ENCODE peak calls at places on chromosomes 6 and 20, in ten cellular contexts. One of them, this sample, is unnamed.

GRCh38 chr6:43972915-43973304 is 154.3 kb downstream of the MRPL14 start:
- DNase-seq in uterus: peak
- DNase-seq in hepatocyte: peak
- DNase-seq in fibroblast of the aortic adventitia: peak
- DNase-seq in transverse colon: peak
- DNase-seq in SK-N-SH: no peak
- DNase-seq in ovary: peak
- DNase-seq in foreskin fibroblast: peak
- DNase-seq in DND-41: no peak
- DNase-seq in lower leg skin: peak
- DNase-seq in this sample: peak

GRCh38 chr6:72321741-72322140 is 300.1 kb upstream of the KCNQ5 start:
- DNase-seq in uterus: no peak
- DNase-seq in hepatocyte: no peak
- DNase-seq in fibroblast of the aortic adventitia: peak
- DNase-seq in transverse colon: no peak
- DNase-seq in SK-N-SH: no peak
- DNase-seq in ovary: no peak
- DNase-seq in foreskin fibroblast: peak
- DNase-seq in DND-41: no peak
- DNase-seq in lower leg skin: no peak
- DNase-seq in this sample: peak

GRCh38 chr6:4371207-4371921 is 236.0 kb upstream of the ECI2 start:
- DNase-seq in uterus: no peak
- DNase-seq in hepatocyte: no peak
- DNase-seq in fibroblast of the aortic adventitia: peak
- DNase-seq in transverse colon: no peak
- DNase-seq in SK-N-SH: no peak
- DNase-seq in ovary: no peak
- DNase-seq in foreskin fibroblast: peak
- DNase-seq in DND-41: no peak
- DNase-seq in lower leg skin: no peak
- DNase-seq in this sample: peak

GRCh38 chr6:131065112-131065823 is 2.2 kb upstream of the EPB41L2 start:
- DNase-seq in uterus: no peak
- DNase-seq in hepatocyte: peak
- DNase-seq in fibroblast of the aortic adventitia: peak
- DNase-seq in transverse colon: peak
- DNase-seq in SK-N-SH: no peak
- DNase-seq in ovary: no peak
- DNase-seq in foreskin fibroblast: no peak
- DNase-seq in DND-41: no peak
- DNase-seq in lower leg skin: no peak
- DNase-seq in this sample: no peak

GRCh38 chr6:21479140-21479539 is 114.4 kb upstream of the SOX4 start:
- DNase-seq in uterus: peak
- DNase-seq in hepatocyte: no peak
- DNase-seq in fibroblast of the aortic adventitia: peak
- DNase-seq in transverse colon: no peak
- DNase-seq in SK-N-SH: peak
- DNase-seq in ovary: peak
- DNase-seq in foreskin fibroblast: peak
- DNase-seq in DND-41: no peak
- DNase-seq in lower leg skin: no peak
- DNase-seq in this sample: no peak

GRCh38 chr6:82144852-82145332 is 102.7 kb downstream of the IBTK start:
- DNase-seq in uterus: peak
- DNase-seq in hepatocyte: peak
- DNase-seq in fibroblast of the aortic adventitia: peak
- DNase-seq in transverse colon: peak
- DNase-seq in SK-N-SH: peak
- DNase-seq in ovary: peak
- DNase-seq in foreskin fibroblast: peak
- DNase-seq in DND-41: no peak
- DNase-seq in lower leg skin: no peak
- DNase-seq in this sample: peak

GRCh38 chr6:99589290-99589672 is 17.4 kb upstream of the PRDM13 start:
- DNase-seq in uterus: no peak
- DNase-seq in hepatocyte: no peak
- DNase-seq in fibroblast of the aortic adventitia: no peak
- DNase-seq in transverse colon: no peak
- DNase-seq in SK-N-SH: peak
- DNase-seq in ovary: no peak
- DNase-seq in foreskin fibroblast: peak
- DNase-seq in DND-41: no peak
- DNase-seq in lower leg skin: peak
- DNase-seq in this sample: no peak

GRCh38 chr6:149834513-149835481 is 29.4 kb downstream of the LRP11 start:
- DNase-seq in uterus: peak
- DNase-seq in hepatocyte: peak
- DNase-seq in fibroblast of the aortic adventitia: peak
- DNase-seq in transverse colon: peak
- DNase-seq in SK-N-SH: peak
- DNase-seq in ovary: peak
- DNase-seq in foreskin fibroblast: peak
- DNase-seq in DND-41: peak
- DNase-seq in lower leg skin: no peak
- DNase-seq in this sample: no peak

GRCh38 chr6:106643061-106643460 is 13.7 kb downstream of the QRSL1 start:
- DNase-seq in uterus: no peak
- DNase-seq in hepatocyte: no peak
- DNase-seq in fibroblast of the aortic adventitia: no peak
- DNase-seq in transverse colon: no peak
- DNase-seq in SK-N-SH: no peak
- DNase-seq in ovary: no peak
- DNase-seq in foreskin fibroblast: peak
- DNase-seq in DND-41: no peak
- DNase-seq in lower leg skin: no peak
- DNase-seq in this sample: no peak

GRCh38 chr20:61166324-61166723 is 85.7 kb upstream of the CDH4 start:
- DNase-seq in uterus: no peak
- DNase-seq in hepatocyte: no peak
- DNase-seq in fibroblast of the aortic adventitia: peak
- DNase-seq in transverse colon: no peak
- DNase-seq in SK-N-SH: no peak
- DNase-seq in ovary: no peak
- DNase-seq in foreskin fibroblast: peak
- DNase-seq in DND-41: no peak
- DNase-seq in lower leg skin: no peak
- DNase-seq in this sample: no peak

GRCh38 chr6:133698272-133698671 is 190.6 kb upstream of the TCF21 start:
- DNase-seq in uterus: no peak
- DNase-seq in hepatocyte: no peak
- DNase-seq in fibroblast of the aortic adventitia: no peak
- DNase-seq in transverse colon: no peak
- DNase-seq in SK-N-SH: no peak
- DNase-seq in ovary: no peak
- DNase-seq in foreskin fibroblast: no peak
- DNase-seq in DND-41: no peak
- DNase-seq in lower leg skin: no peak
- DNase-seq in this sample: no peak

GRCh38 chr20:4645621-4646020 is 76.1 kb upstream of the PRND start:
- DNase-seq in uterus: no peak
- DNase-seq in hepatocyte: no peak
- DNase-seq in fibroblast of the aortic adventitia: no peak
- DNase-seq in transverse colon: no peak
- DNase-seq in SK-N-SH: no peak
- DNase-seq in ovary: no peak
- DNase-seq in foreskin fibroblast: no peak
- DNase-seq in DND-41: no peak
- DNase-seq in lower leg skin: no peak
- DNase-seq in this sample: no peak

GRCh38 chr20:346640-347316 is at the start of gene NRSN2:
- DNase-seq in uterus: peak
- DNase-seq in hepatocyte: peak
- DNase-seq in fibroblast of the aortic adventitia: peak
- DNase-seq in transverse colon: peak
- DNase-seq in SK-N-SH: peak
- DNase-seq in ovary: peak
- DNase-seq in foreskin fibroblast: peak
- DNase-seq in DND-41: no peak
- DNase-seq in lower leg skin: peak
- DNase-seq in this sample: no peak

GRCh38 chr6:39053854-39054576 is 5.4 kb downstream of the GLP1R start:
- DNase-seq in uterus: no peak
- DNase-seq in hepatocyte: no peak
- DNase-seq in fibroblast of the aortic adventitia: no peak
- DNase-seq in transverse colon: peak
- DNase-seq in SK-N-SH: no peak
- DNase-seq in ovary: no peak
- DNase-seq in foreskin fibroblast: no peak
- DNase-seq in DND-41: no peak
- DNase-seq in lower leg skin: no peak
- DNase-seq in this sample: no peak

GRCh38 chr20:6265204-6265904 is 142.5 kb upstream of the FERMT1 start:
- DNase-seq in uterus: no peak
- DNase-seq in hepatocyte: peak
- DNase-seq in fibroblast of the aortic adventitia: peak
- DNase-seq in transverse colon: no peak
- DNase-seq in SK-N-SH: peak
- DNase-seq in ovary: no peak
- DNase-seq in foreskin fibroblast: peak
- DNase-seq in DND-41: no peak
- DNase-seq in lower leg skin: no peak
- DNase-seq in this sample: peak

GRCh38 chr6:132020138-132020551 is 69.0 kb upstream of the CCN2 start:
- DNase-seq in uterus: peak
- DNase-seq in hepatocyte: peak
- DNase-seq in fibroblast of the aortic adventitia: peak
- DNase-seq in transverse colon: no peak
- DNase-seq in SK-N-SH: no peak
- DNase-seq in ovary: peak
- DNase-seq in foreskin fibroblast: peak
- DNase-seq in DND-41: no peak
- DNase-seq in lower leg skin: peak
- DNase-seq in this sample: no peak

GRCh38 chr20:35621560-35621946 is 5.9 kb downstream of the SPAG4 start:
- DNase-seq in uterus: no peak
- DNase-seq in hepatocyte: no peak
- DNase-seq in fibroblast of the aortic adventitia: no peak
- DNase-seq in transverse colon: no peak
- DNase-seq in SK-N-SH: no peak
- DNase-seq in ovary: no peak
- DNase-seq in foreskin fibroblast: peak
- DNase-seq in DND-41: no peak
- DNase-seq in lower leg skin: no peak
- DNase-seq in this sample: no peak
- TF ChIP-seq CTCF in uterus: no peak
- TF ChIP-seq CTCF in hepatocyte: no peak
- TF ChIP-seq CTCF in fibroblast of the aortic adventitia: peak
- TF ChIP-seq CTCF in transverse colon: no peak
- TF ChIP-seq CTCF in SK-N-SH: peak
- TF ChIP-seq CTCF in ovary: no peak
- TF ChIP-seq CTCF in foreskin fibroblast: peak
- TF ChIP-seq CTCF in DND-41: no peak
- TF ChIP-seq CTCF in lower leg skin: no peak
- TF ChIP-seq CTCF in this sample: no peak

GRCh38 chr6:101150226-101150625 is 243.3 kb upstream of the GRIK2 start:
- DNase-seq in uterus: no peak
- DNase-seq in hepatocyte: no peak
- DNase-seq in fibroblast of the aortic adventitia: no peak
- DNase-seq in transverse colon: no peak
- DNase-seq in SK-N-SH: no peak
- DNase-seq in ovary: no peak
- DNase-seq in foreskin fibroblast: no peak
- DNase-seq in DND-41: no peak
- DNase-seq in lower leg skin: no peak
- DNase-seq in this sample: no peak

GRCh38 chr6:101146389-101146788 is 247.1 kb upstream of the GRIK2 start:
- DNase-seq in uterus: no peak
- DNase-seq in hepatocyte: no peak
- DNase-seq in fibroblast of the aortic adventitia: peak
- DNase-seq in transverse colon: no peak
- DNase-seq in SK-N-SH: no peak
- DNase-seq in ovary: no peak
- DNase-seq in foreskin fibroblast: peak
- DNase-seq in DND-41: no peak
- DNase-seq in lower leg skin: no peak
- DNase-seq in this sample: no peak
- H3K4me3 ChIP-seq in uterus: no peak
- H3K4me3 ChIP-seq in hepatocyte: no peak
- H3K4me3 ChIP-seq in fibroblast of the aortic adventitia: no peak
- H3K4me3 ChIP-seq in transverse colon: no peak
- H3K4me3 ChIP-seq in SK-N-SH: no peak
- H3K4me3 ChIP-seq in ovary: no peak
- H3K4me3 ChIP-seq in foreskin fibroblast: no peak
- H3K4me3 ChIP-seq in DND-41: no peak
- H3K4me3 ChIP-seq in lower leg skin: no peak
- H3K4me3 ChIP-seq in this sample: no peak

GRCh38 chr6:33551538-33551937 is 28.5 kb downstream of the BAK1 start:
- DNase-seq in uterus: no peak
- DNase-seq in hepatocyte: no peak
- DNase-seq in fibroblast of the aortic adventitia: no peak
- DNase-seq in transverse colon: no peak
- DNase-seq in SK-N-SH: no peak
- DNase-seq in ovary: no peak
- DNase-seq in foreskin fibroblast: no peak
- DNase-seq in DND-41: no peak
- DNase-seq in lower leg skin: no peak
- DNase-seq in this sample: no peak
- TF ChIP-seq CTCF in uterus: no peak
- TF ChIP-seq CTCF in hepatocyte: no peak
- TF ChIP-seq CTCF in fibroblast of the aortic adventitia: no peak
- TF ChIP-seq CTCF in transverse colon: no peak
- TF ChIP-seq CTCF in SK-N-SH: no peak
- TF ChIP-seq CTCF in ovary: no peak
- TF ChIP-seq CTCF in foreskin fibroblast: no peak
- TF ChIP-seq CTCF in DND-41: no peak
- TF ChIP-seq CTCF in lower leg skin: no peak
- TF ChIP-seq CTCF in this sample: no peak

DNA sequence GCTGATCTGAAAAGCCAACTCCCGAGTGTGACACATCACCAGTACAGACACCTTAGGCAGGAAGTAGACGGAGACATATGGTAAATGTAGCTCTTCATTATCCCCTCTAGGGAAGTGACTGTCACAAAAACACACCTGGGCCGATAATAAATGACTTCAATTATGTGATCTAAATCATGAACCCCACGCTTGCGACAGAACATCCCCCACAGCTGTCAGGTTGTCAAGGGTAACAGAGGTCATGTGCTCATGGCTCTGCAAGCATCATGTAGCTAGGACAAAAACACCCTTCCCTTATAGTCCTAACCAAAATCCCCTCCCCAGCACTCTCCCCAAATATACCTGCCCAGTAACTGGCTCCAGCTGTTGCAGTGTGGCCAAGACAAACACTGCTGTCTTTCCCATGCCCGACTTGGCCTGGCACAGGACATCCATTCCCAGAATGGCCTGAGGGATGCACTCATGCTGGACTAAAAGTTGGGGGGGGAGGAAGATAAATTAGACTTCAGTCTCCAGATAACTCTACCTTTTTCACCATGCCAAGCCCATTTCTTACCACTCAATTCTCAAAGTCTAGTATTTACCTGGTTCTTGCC is 2.9 kb downstream of the DDX39B start:
- DNase-seq in uterus: no peak
- DNase-seq in hepatocyte: no peak
- DNase-seq in fibroblast of the aortic adventitia: no peak
- DNase-seq in transverse colon: no peak
- DNase-seq in SK-N-SH: no peak
- DNase-seq in ovary: no peak
- DNase-seq in foreskin fibroblast: no peak
- DNase-seq in DND-41: no peak
- DNase-seq in lower leg skin: peak
- DNase-seq in this sample: no peak
- H3K4me3 ChIP-seq in uterus: no peak
- H3K4me3 ChIP-seq in hepatocyte: peak
- H3K4me3 ChIP-seq in fibroblast of the aortic adventitia: peak
- H3K4me3 ChIP-seq in transverse colon: no peak
- H3K4me3 ChIP-seq in SK-N-SH: peak
- H3K4me3 ChIP-seq in ovary: no peak
- H3K4me3 ChIP-seq in foreskin fibroblast: peak
- H3K4me3 ChIP-seq in DND-41: peak
- H3K4me3 ChIP-seq in lower leg skin: no peak
- H3K4me3 ChIP-seq in this sample: no peak

This sample was measured in BJ.